ENCODE peak calls at places on chromosomes 11 and 22, in six cellular contexts. Z, Q, R, H, B and A are unnamed samples.

GRCh38 chr11:75474878-75475766 is 42.1 kb upstream of the KLHL35 start:
- DNase-seq in Z (peak; percentile 71), Q (peak; percentile 17), R (peak; percentile 52), H (no peak), B (peak; percentile 66), A (no peak)

GRCh38 chr11:1547467-1548098 is 24.5 kb downstream of the DUSP8 start:
- DNase-seq in Z (no peak), Q (no peak), R (no peak), H (no peak), B (no peak), A (no peak)

GRCh38 chr22:37209140-37209845 is 3.0 kb downstream of the SSTR3 start:
- DNase-seq in Z (peak; percentile 16), Q (no peak), R (no peak), H (no peak), B (no peak), A (peak; percentile 42)

GRCh38 chr11:122872046-122872445 is 10.5 kb upstream of the JHY start:
- DNase-seq in Z (peak; percentile 56), Q (no peak), R (no peak), H (no peak), B (no peak), A (no peak)

GRCh38 chr11:27456140-27456801 is 16.3 kb downstream of the LGR4 start:
- DNase-seq in Z (no peak), Q (no peak), R (no peak), H (peak; percentile 68), B (no peak), A (no peak)

GRCh38 chr22:35575116-35575748 is 34.6 kb downstream of the RASD2 start:
- DNase-seq in Z (no peak), Q (no peak), R (no peak), H (no peak), B (no peak), A (no peak)

GRCh38 chr11:1206391-1207271 is 16.2 kb upstream of the MUC5B start:
- DNase-seq in Z (peak; percentile 19), Q (no peak), R (no peak), H (no peak), B (no peak), A (peak; percentile 70)

GRCh38 chr11:61516675-61517516 is 8.3 kb downstream of the LRRC10B start:
- DNase-seq in Z (no peak), Q (peak; percentile 14), R (peak; percentile 46), H (peak; percentile 42), B (no peak), A (no peak)

GRCh38 chr22:28208036-28208435 is 289.0 kb upstream of the PITPNB start:
- DNase-seq in Z (no peak), Q (no peak), R (no peak), H (no peak), B (no peak), A (no peak)

GRCh38 chr11:28176231-28176853 is 68.2 kb downstream of the METTL15 start:
- DNase-seq in Z (no peak), Q (no peak), R (no peak), H (no peak), B (no peak), A (no peak)

GRCh38 chr11:64929625-64930024 is 5.1 kb downstream of the PPP2R5B start:
- DNase-seq in Z (no peak), Q (no peak), R (no peak), H (no peak), B (no peak), A (no peak)

GRCh38 chr11:128598755-128599154 is 11.4 kb upstream of the ETS1 start:
- DNase-seq in Z (no peak), Q (no peak), R (no peak), H (no peak), B (no peak), A (no peak)

GRCh38 chr11:1157341-1157644 is 460 bp upstream of the MUC5AC start:
- DNase-seq in Z (no peak), Q (no peak), R (no peak), H (no peak), B (no peak), A (no peak)

GRCh38 chr11:576791-577610 is 731 bp downstream of the PHRF1 start:
- DNase-seq in Z (no peak), Q (no peak), R (peak; percentile 27), H (peak; percentile 15), B (no peak), A (no peak)

GRCh38 chr11:78109011-78109685 is 29.5 kb upstream of the NDUFC2 start:
- DNase-seq in Z (no peak), Q (no peak), R (no peak), H (no peak), B (no peak), A (no peak)

GRCh38 chr22:41951898-41952474 is at the start of gene SMIM45:
- DNase-seq in Z (no peak), Q (no peak), R (no peak), H (no peak), B (no peak), A (no peak)

GRCh38 chr11:134687548-134687947 is 275.5 kb upstream of the B3GAT1 start:
- DNase-seq in Z (no peak), Q (no peak), R (no peak), H (no peak), B (no peak), A (no peak)

GRCh38 chr11:30454108-30454507 is 131.2 kb downstream of the ARL14EP start:
- DNase-seq in Z (no peak), Q (no peak), R (no peak), H (peak; percentile 6), B (no peak), A (no peak)

GRCh38 chr22:20218320-20218872 is 49.7 kb downstream of the RTN4R start:
- DNase-seq in Z (no peak), Q (no peak), R (no peak), H (no peak), B (no peak), A (no peak)

GRCh38 chr22:49972163-49973017 is 11.8 kb downstream of the PIM3 start:
- DNase-seq in Z (peak; percentile 33), Q (no peak), R (no peak), H (no peak), B (peak; percentile 16), A (peak; percentile 78)

GRCh38 chr11:78938036-78938435 is 363.4 kb upstream of the NARS2 start:
- DNase-seq in Z (no peak), Q (no peak), R (no peak), H (no peak), B (no peak), A (no peak)

GRCh38 chr11:9153651-9154050 is 62.3 kb upstream of the SCUBE2 start:
- DNase-seq in Z (no peak), Q (no peak), R (no peak), H (no peak), B (no peak), A (no peak)

GRCh38 chr11:120606116-120607010 is 94.8 kb downstream of the GRIK4 start:
- DNase-seq in Z (no peak), Q (no peak), R (no peak), H (no peak), B (no peak), A (peak; percentile 32)

GRCh38 chr11:8814209-8814922 is 96.6 kb upstream of the AKIP1 start:
- DNase-seq in Z (no peak), Q (no peak), R (no peak), H (peak; percentile 7), B (no peak), A (no peak)

GRCh38 chr22:38858492-38858891 is 13.5 kb downstream of the CBX6 start:
- DNase-seq in Z (no peak), Q (no peak), R (no peak), H (no peak), B (no peak), A (no peak)

GRCh38 chr11:74696932-74697687 is 34.1 kb downstream of the CHRDL2 start:
- DNase-seq in Z (no peak), Q (no peak), R (no peak), H (peak; percentile 73), B (peak; percentile 83), A (peak; percentile 93)

DNA sequence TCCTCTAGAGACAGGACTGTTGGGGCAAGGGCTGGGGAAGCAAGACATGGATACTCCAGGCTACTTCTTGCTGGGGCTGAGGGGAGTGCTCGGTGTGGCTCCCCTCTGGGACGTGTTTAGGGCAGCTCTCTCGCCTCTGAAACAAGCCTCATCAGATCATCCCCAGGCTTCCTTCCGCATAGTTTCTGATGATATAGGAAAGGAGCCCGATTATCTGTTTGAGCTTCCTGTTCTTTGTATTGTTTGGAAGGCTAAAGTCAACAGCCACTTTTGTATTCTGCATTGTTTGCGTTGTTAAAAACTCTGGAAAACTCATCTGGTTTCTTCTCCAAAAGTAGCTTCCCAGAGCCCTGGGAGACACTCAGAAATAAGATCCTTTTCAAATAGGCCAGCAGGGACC is 18.8 kb downstream of the CD44 start:
- DNase-seq in Z (no peak), Q (no peak), R (no peak), H (no peak), B (no peak), A (no peak)
- H3K4me1 ChIP-seq in Z (peaks cover 20% of the 10 kb centered on the region), Q (peaks cover 92% of the 10 kb centered on the region), R (peaks cover 99% of the 10 kb centered on the region), H (peaks cover 17% of the 10 kb centered on the region), B (peaks cover 40% of the 10 kb centered on the region), A (peaks cover 44% of the 10 kb centered on the region)

GRCh38 chr11:19642185-19642591 is 70.4 kb upstream of the NAV2 start:
- DNase-seq in Z (no peak), Q (no peak), R (no peak), H (no peak), B (peak; percentile 24), A (no peak)
- H3K4me3 ChIP-seq in Z (no peak overlapping the region), Q (no peak overlapping the region), R (no peak overlapping the region), H (no peak overlapping the region), B (no peak overlapping the region), A (no peak overlapping the region)

GRCh38 chr22:42973536-42973881 is 41.4 kb downstream of the PACSIN2 start:
- DNase-seq in Z (no peak), Q (no peak), R (no peak), H (no peak), B (no peak), A (no peak)

GRCh38 chr22:42972592-42973535 is 42.1 kb downstream of the PACSIN2 start:
- DNase-seq in Z (no peak), Q (no peak), R (no peak), H (no peak), B (no peak), A (no peak)

GRCh38 chr22:42976534-42976933 is 38.4 kb downstream of the PACSIN2 start:
- DNase-seq in Z (no peak), Q (no peak), R (no peak), H (no peak), B (no peak), A (no peak)

GRCh38 chr22:42976131-42976530 is 38.8 kb downstream of the PACSIN2 start:
- DNase-seq in Z (no peak), Q (no peak), R (no peak), H (no peak), B (no peak), A (no peak)

GRCh38 chr22:42974223-42974622 is 40.7 kb downstream of the PACSIN2 start:
- DNase-seq in Z (no peak), Q (no peak), R (no peak), H (no peak), B (no peak), A (no peak)
- H3K4me1 ChIP-seq in Z (peaks cover 17% of the 10 kb centered on the region), Q (no peaks in the 10 kb centered on the region), R (peaks cover 8% of the 10 kb centered on the region), H (peaks cover 11% of the 10 kb centered on the region), B (peaks cover 74% of the 10 kb centered on the region), A (peaks cover 8% of the 10 kb centered on the region)

DNA sequence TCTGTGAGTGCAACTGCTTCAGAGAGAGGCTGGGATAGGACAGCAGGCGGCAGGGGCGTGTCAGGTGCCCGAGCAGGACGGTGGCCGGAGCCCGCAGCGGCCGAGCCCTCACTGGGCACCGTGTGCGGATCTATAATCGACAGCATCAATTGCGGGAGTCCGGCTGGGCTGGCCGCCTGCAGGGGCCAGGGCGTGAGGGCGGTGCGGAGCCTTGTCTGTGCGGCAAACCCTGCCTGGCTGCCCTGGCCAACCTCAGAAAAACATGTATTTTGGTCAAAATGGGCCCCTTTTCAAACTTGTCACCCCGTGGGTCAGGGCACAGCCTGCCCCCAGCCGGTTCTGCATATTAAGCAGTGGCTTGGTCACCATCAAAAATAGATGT is 91.3 kb upstream of the KCNQ1OT1 start:
- DNase-seq in Z (no peak), Q (no peak), R (no peak), H (no peak), B (peak; percentile 15), A (peak; percentile 44)
- H3K4me3 ChIP-seq in Z (no peak overlapping the region), Q (peak overlapping the region; percentile 53), R (peak overlapping the region; percentile 43), H (no peak overlapping the region), B (peak overlapping the region; percentile 65), A (no peak overlapping the region)